ENCODE peak calls at places on chromosomes 12 and 14, in six cellular contexts. F, Y, Q, A, M and T are unnamed samples. For H3K36me3, the result is how much of the 10 kb centered on the place peaks cover.

GRCh38 chr12:47808049-47808448 is 11.7 kb downstream of the HDAC7 start:
- DNase-seq in F (peak), Y (peak), Q (no peak), A (peak), M (peak), T (peak)

GRCh38 chr14:105374389-105374788 is 23.9 kb upstream of the TEX22 start:
- DNase-seq in F (no peak), Y (no peak), Q (no peak), A (no peak), M (no peak), T (peak)

GRCh38 chr12:42495244-42495643 is 94.3 kb downstream of the PRICKLE1 start:
- DNase-seq in F (no peak), Y (no peak), Q (no peak), A (no peak), M (no peak), T (no peak)

GRCh38 chr14:30960216-30960615 is 65.2 kb upstream of the AP4S1 start:
- DNase-seq in F (no peak), Y (no peak), Q (no peak), A (no peak), M (no peak), T (no peak)

GRCh38 chr12:107331912-107332311 is 238.6 kb upstream of the CRY1 start:
- DNase-seq in F (no peak), Y (no peak), Q (no peak), A (no peak), M (no peak), T (no peak)

GRCh38 chr12:71046215-71046614 is 111.6 kb downstream of the TSPAN8 start:
- DNase-seq in F (no peak), Y (no peak), Q (no peak), A (peak), M (no peak), T (no peak)

GRCh38 chr14:76863724-76864407 is 37.7 kb downstream of the LRRC74A start:
- DNase-seq in F (peak), Y (peak), Q (no peak), A (no peak), M (peak), T (no peak)

GRCh38 chr12:89752331-89752730 is 43.7 kb upstream of the ATP2B1 start:
- DNase-seq in F (no peak), Y (no peak), Q (no peak), A (no peak), M (no peak), T (no peak)

GRCh38 chr12:20808521-20808920 is 2.0 kb upstream of the SLCO1B3 start:
- DNase-seq in F (no peak), Y (no peak), Q (no peak), A (no peak), M (no peak), T (no peak)

GRCh38 chr12:120669055-120669828 is 17.7 kb upstream of the MLEC start:
- DNase-seq in F (peak), Y (no peak), Q (no peak), A (peak), M (no peak), T (no peak)

GRCh38 chr14:55928316-55928715 is 189.9 kb upstream of the PELI2 start:
- DNase-seq in F (no peak), Y (no peak), Q (no peak), A (no peak), M (no peak), T (no peak)

GRCh38 chr14:52951730-52952481 is 1.1 kb upstream of the FERMT2 start:
- DNase-seq in F (peak), Y (peak), Q (no peak), A (peak), M (peak), T (no peak)

GRCh38 chr12:88339966-88340365 is 197.9 kb downstream of the TMTC3 start:
- DNase-seq in F (no peak), Y (no peak), Q (no peak), A (peak), M (no peak), T (no peak)

GRCh38 chr12:116922194-116922897 is 11.6 kb downstream of the FBXW8 start:
- DNase-seq in F (no peak), Y (no peak), Q (no peak), A (no peak), M (no peak), T (no peak)

GRCh38 chr14:26820101-26820500 is 222.3 kb upstream of the NOVA1 start:
- DNase-seq in F (no peak), Y (no peak), Q (no peak), A (peak), M (no peak), T (no peak)

GRCh38 chr14:64705406-64706118 is 1.3 kb downstream of the PLEKHG3 start:
- DNase-seq in F (peak), Y (peak), Q (no peak), A (no peak), M (no peak), T (no peak)

GRCh38 chr12:48128800-48129199 is 9.6 kb downstream of the PFKM start:
- DNase-seq in F (no peak), Y (no peak), Q (no peak), A (no peak), M (no peak), T (no peak)

GRCh38 chr14:87066221-87066817 is 926.7 kb downstream of the GALC start:
- DNase-seq in F (no peak), Y (no peak), Q (no peak), A (no peak), M (no peak), T (no peak)

GRCh38 chr14:103740991-103741689 is 25.5 kb downstream of the ZFYVE21 start:
- DNase-seq in F (no peak), Y (no peak), Q (no peak), A (peak), M (no peak), T (no peak)

GRCh38 chr12:64413884-64414283 is 9.7 kb downstream of the XPOT start:
- DNase-seq in F (no peak), Y (no peak), Q (no peak), A (no peak), M (no peak), T (no peak)

GRCh38 chr12:64418209-64418608 is 14.0 kb downstream of the XPOT start:
- DNase-seq in F (no peak), Y (no peak), Q (no peak), A (no peak), M (no peak), T (no peak)

GRCh38 chr12:64419696-64420095 is 15.5 kb downstream of the XPOT start:
- DNase-seq in F (no peak), Y (no peak), Q (no peak), A (no peak), M (no peak), T (no peak)
- H3K36me3 ChIP-seq in F (half or more), Y (under half), Q (under half), A (under half), M (under half), T (under half)

GRCh38 chr12:124395284-124395752 is 100.4 kb downstream of the RFLNA start:
- DNase-seq in F (no peak), Y (peak), Q (no peak), A (no peak), M (no peak), T (no peak)
- H3K27ac ChIP-seq in F (peak), Y (no peak), Q (peak), A (no peak), M (peak), T (no peak)

DNA sequence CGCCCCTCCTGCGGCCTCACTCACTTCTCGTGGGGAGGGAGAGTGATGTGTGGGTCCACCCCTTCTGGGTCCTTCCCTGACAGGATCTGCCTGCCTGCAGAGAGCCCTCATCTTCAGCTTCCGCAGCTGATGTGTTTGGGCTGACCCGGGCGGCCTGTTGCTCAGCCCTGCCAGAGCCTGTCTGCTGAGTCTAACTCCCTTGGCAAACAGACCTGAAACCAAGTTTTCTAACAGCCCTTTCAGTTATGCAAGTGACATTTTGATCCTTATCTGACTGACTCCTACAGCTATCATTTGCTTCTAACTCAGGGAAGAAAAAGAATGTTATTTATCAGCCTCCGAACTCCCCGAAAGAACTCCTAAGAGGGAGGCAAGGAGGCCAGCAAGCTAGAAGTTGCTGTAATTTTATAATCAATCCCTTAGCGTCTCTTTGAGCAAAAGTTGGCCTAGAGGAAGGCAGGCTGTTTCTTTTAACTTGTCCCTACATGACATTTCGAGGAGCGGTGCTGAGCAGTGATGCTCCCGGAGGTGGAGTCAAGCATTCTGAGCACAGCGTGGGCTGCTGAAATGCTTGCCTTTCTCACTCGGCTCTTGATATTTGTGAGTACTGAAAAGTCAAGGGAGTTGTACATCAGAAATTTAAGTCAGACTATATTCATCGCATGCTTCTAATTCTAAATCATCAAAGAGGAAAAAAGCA is 31.5 kb upstream of the CACNA2D4 start:
- DNase-seq in F (no peak), Y (no peak), Q (no peak), A (peak), M (peak), T (no peak)
- H3K36me3 ChIP-seq in F (half or more), Y (under half), Q (under half), A (under half), M (under half), T (under half)

DNA sequence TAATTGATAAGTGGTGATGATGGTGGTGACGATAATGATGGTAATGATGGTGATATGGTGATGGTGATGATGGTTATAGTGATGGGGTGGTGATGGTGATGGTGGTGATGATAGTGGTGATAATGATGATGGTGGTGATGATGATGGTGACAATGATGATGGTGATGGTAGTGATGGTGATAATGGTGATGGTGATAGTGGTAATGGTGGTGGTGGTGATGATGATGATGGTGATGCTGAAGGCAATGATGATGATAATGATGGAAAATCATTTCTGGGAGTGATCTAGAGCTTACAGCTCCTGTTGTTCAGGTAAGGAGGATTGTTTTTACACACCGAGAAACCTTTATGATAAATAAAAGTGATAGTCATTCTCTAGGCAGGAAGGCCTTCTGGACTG is 33.9 kb downstream of the CCDC63 start:
- DNase-seq in F (no peak), Y (no peak), Q (no peak), A (no peak), M (no peak), T (no peak)
- H3K27ac ChIP-seq in F (no peak), Y (no peak), Q (no peak), A (no peak), M (no peak), T (no peak)

GRCh38 chr12:106066051-106066705 is 72.6 kb downstream of the NUAK1 start:
- DNase-seq in F (no peak), Y (no peak), Q (no peak), A (peak), M (no peak), T (no peak)

GRCh38 chr12:106070147-106070546 is 68.6 kb downstream of the NUAK1 start:
- DNase-seq in F (no peak), Y (no peak), Q (no peak), A (no peak), M (no peak), T (no peak)

GRCh38 chr12:106066726-106067325 is 71.9 kb downstream of the NUAK1 start:
- DNase-seq in F (no peak), Y (no peak), Q (no peak), A (no peak), M (no peak), T (no peak)

GRCh38 chr12:106067606-106068205 is 71.0 kb downstream of the NUAK1 start:
- DNase-seq in F (no peak), Y (no peak), Q (no peak), A (no peak), M (no peak), T (no peak)

GRCh38 chr12:106068296-106068695 is 70.5 kb downstream of the NUAK1 start:
- DNase-seq in F (no peak), Y (no peak), Q (no peak), A (no peak), M (no peak), T (no peak)
- H3K36me3 ChIP-seq in F (half or more), Y (under half), Q (under half), A (under half), M (under half), T (under half)

DNA sequence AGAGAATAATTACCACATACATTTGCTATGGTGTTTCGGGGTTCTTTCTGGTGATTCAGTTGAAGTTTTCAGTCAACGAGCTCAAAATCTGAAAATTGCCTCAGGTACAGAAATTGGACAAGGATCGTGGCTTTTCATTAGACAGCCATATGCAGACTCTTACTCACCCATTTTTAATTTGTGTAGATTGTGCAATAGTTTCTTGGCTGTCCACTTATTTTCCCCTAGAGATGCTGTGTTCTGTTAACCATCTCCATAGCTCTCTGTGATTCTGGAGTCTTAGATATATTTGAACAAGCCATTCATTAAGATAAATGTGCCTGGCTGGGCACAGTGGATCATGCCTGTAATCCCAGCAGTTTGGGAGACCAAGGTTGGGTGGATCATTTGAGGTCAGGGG is 497.1 kb upstream of the RPL10L start:
- DNase-seq in F (no peak), Y (no peak), Q (no peak), A (peak), M (no peak), T (no peak)
- H3K27ac ChIP-seq in F (no peak), Y (no peak), Q (no peak), A (no peak), M (no peak), T (no peak)